ENCODE peak calls at places on chromosome 14, in six cellular contexts. One of them, this sample, is unnamed.

GRCh38 chr14:63938198-63939005 is 85.6 kb downstream of the SYNE2 start:
- DNase-seq in skeletal muscle cell: no peak
- DNase-seq in stimulated activated CD8-positive, alpha-beta memory T cell treated with anti-CD3 and anti-CD28 coated beads, Interleukin-2, amount 100 ng/mL, for 48 hours: no peak
- DNase-seq in lung microvascular endothelial cell: no peak
- DNase-seq in NCI-H446 treated with DMSO at 0.1 percent for 48 hours: no peak
- DNase-seq in substantia nigra: no peak
- DNase-seq in this sample: no peak

GRCh38 chr14:105525861-105526780 is at the start of gene TMEM121:
- DNase-seq in substantia nigra: no peak
- DNase-seq in stimulated activated CD8-positive, alpha-beta memory T cell treated with anti-CD3 and anti-CD28 coated beads, Interleukin-2, amount 100 ng/mL, for 48 hours: no peak
- DNase-seq in lung microvascular endothelial cell: no peak
- DNase-seq in skeletal muscle cell: no peak
- DNase-seq in NCI-H446 treated with DMSO at 0.1 percent for 48 hours: no peak
- DNase-seq in this sample: no peak

GRCh38 chr14:64720190-64720589 is 16.0 kb downstream of the PLEKHG3 start:
- DNase-seq in substantia nigra: no peak
- DNase-seq in stimulated activated CD8-positive, alpha-beta memory T cell treated with anti-CD3 and anti-CD28 coated beads, Interleukin-2, amount 100 ng/mL, for 48 hours: no peak
- DNase-seq in NCI-H446 treated with DMSO at 0.1 percent for 48 hours: no peak
- DNase-seq in skeletal muscle cell: peak; percentile 50
- DNase-seq in lung microvascular endothelial cell: peak; percentile 87
- DNase-seq in this sample: peak; percentile 9

GRCh38 chr14:100049220-100049619 is 16.0 kb upstream of the EVL start:
- DNase-seq in stimulated activated CD8-positive, alpha-beta memory T cell treated with anti-CD3 and anti-CD28 coated beads, Interleukin-2, amount 100 ng/mL, for 48 hours: no peak
- DNase-seq in skeletal muscle cell: peak; percentile 74
- DNase-seq in NCI-H446 treated with DMSO at 0.1 percent for 48 hours: no peak
- DNase-seq in lung microvascular endothelial cell: no peak
- DNase-seq in substantia nigra: no peak
- DNase-seq in this sample: no peak

GRCh38 chr14:29016050-29016900 is 249.7 kb downstream of the FOXG1 start:
- DNase-seq in NCI-H446 treated with DMSO at 0.1 percent for 48 hours: peak; percentile 66
- DNase-seq in skeletal muscle cell: no peak
- DNase-seq in lung microvascular endothelial cell: peak; percentile 62
- DNase-seq in stimulated activated CD8-positive, alpha-beta memory T cell treated with anti-CD3 and anti-CD28 coated beads, Interleukin-2, amount 100 ng/mL, for 48 hours: peak; percentile 6
- DNase-seq in substantia nigra: no peak
- DNase-seq in this sample: peak; percentile 41

GRCh38 chr14:35883677-35884293 is 57.6 kb downstream of the BRMS1L start:
- DNase-seq in substantia nigra: no peak
- DNase-seq in stimulated activated CD8-positive, alpha-beta memory T cell treated with anti-CD3 and anti-CD28 coated beads, Interleukin-2, amount 100 ng/mL, for 48 hours: peak; percentile 1
- DNase-seq in skeletal muscle cell: no peak
- DNase-seq in NCI-H446 treated with DMSO at 0.1 percent for 48 hours: peak; percentile 11
- DNase-seq in lung microvascular endothelial cell: peak; percentile 32
- DNase-seq in this sample: no peak

GRCh38 chr14:80127466-80127865 is 83.8 kb downstream of the DIO2 start:
- DNase-seq in skeletal muscle cell: no peak
- DNase-seq in NCI-H446 treated with DMSO at 0.1 percent for 48 hours: no peak
- DNase-seq in stimulated activated CD8-positive, alpha-beta memory T cell treated with anti-CD3 and anti-CD28 coated beads, Interleukin-2, amount 100 ng/mL, for 48 hours: no peak
- DNase-seq in substantia nigra: no peak
- DNase-seq in lung microvascular endothelial cell: no peak
- DNase-seq in this sample: no peak

GRCh38 chr14:29442720-29443119 is 484.9 kb downstream of the PRKD1 start:
- DNase-seq in lung microvascular endothelial cell: peak; percentile 92
- DNase-seq in NCI-H446 treated with DMSO at 0.1 percent for 48 hours: peak; percentile 88
- DNase-seq in stimulated activated CD8-positive, alpha-beta memory T cell treated with anti-CD3 and anti-CD28 coated beads, Interleukin-2, amount 100 ng/mL, for 48 hours: no peak
- DNase-seq in skeletal muscle cell: peak; percentile 28
- DNase-seq in substantia nigra: no peak
- DNase-seq in this sample: no peak

GRCh38 chr14:36942522-36943245 is 229.7 kb downstream of the SLC25A21 start:
- DNase-seq in lung microvascular endothelial cell: peak; percentile 28
- DNase-seq in skeletal muscle cell: no peak
- DNase-seq in substantia nigra: no peak
- DNase-seq in NCI-H446 treated with DMSO at 0.1 percent for 48 hours: no peak
- DNase-seq in stimulated activated CD8-positive, alpha-beta memory T cell treated with anti-CD3 and anti-CD28 coated beads, Interleukin-2, amount 100 ng/mL, for 48 hours: no peak
- DNase-seq in this sample: no peak

GRCh38 chr14:37230551-37231194 is 32.9 kb downstream of the MIPOL1 start:
- DNase-seq in skeletal muscle cell: peak; percentile 18
- DNase-seq in NCI-H446 treated with DMSO at 0.1 percent for 48 hours: peak; percentile 67
- DNase-seq in lung microvascular endothelial cell: peak; percentile 77
- DNase-seq in stimulated activated CD8-positive, alpha-beta memory T cell treated with anti-CD3 and anti-CD28 coated beads, Interleukin-2, amount 100 ng/mL, for 48 hours: no peak
- DNase-seq in substantia nigra: no peak
- DNase-seq in this sample: peak; percentile 54

GRCh38 chr14:48584031-48584430 is 908.6 kb upstream of the MDGA2 start:
- DNase-seq in stimulated activated CD8-positive, alpha-beta memory T cell treated with anti-CD3 and anti-CD28 coated beads, Interleukin-2, amount 100 ng/mL, for 48 hours: no peak
- DNase-seq in substantia nigra: no peak
- DNase-seq in skeletal muscle cell: peak; percentile 51
- DNase-seq in lung microvascular endothelial cell: no peak
- DNase-seq in NCI-H446 treated with DMSO at 0.1 percent for 48 hours: no peak
- DNase-seq in this sample: no peak

GRCh38 chr14:67627519-67627918 is 7.8 kb downstream of the ARG2 start:
- DNase-seq in stimulated activated CD8-positive, alpha-beta memory T cell treated with anti-CD3 and anti-CD28 coated beads, Interleukin-2, amount 100 ng/mL, for 48 hours: no peak
- DNase-seq in substantia nigra: no peak
- DNase-seq in NCI-H446 treated with DMSO at 0.1 percent for 48 hours: no peak
- DNase-seq in lung microvascular endothelial cell: no peak
- DNase-seq in skeletal muscle cell: no peak
- DNase-seq in this sample: no peak

GRCh38 chr14:100669468-100669867 is 57.2 kb upstream of the DLK1 start:
- DNase-seq in NCI-H446 treated with DMSO at 0.1 percent for 48 hours: no peak
- DNase-seq in lung microvascular endothelial cell: no peak
- DNase-seq in skeletal muscle cell: no peak
- DNase-seq in substantia nigra: no peak
- DNase-seq in stimulated activated CD8-positive, alpha-beta memory T cell treated with anti-CD3 and anti-CD28 coated beads, Interleukin-2, amount 100 ng/mL, for 48 hours: no peak
- DNase-seq in this sample: no peak

GRCh38 chr14:91575469-91576208 is 65.5 kb upstream of the PPP4R3A start:
- DNase-seq in lung microvascular endothelial cell: no peak
- DNase-seq in NCI-H446 treated with DMSO at 0.1 percent for 48 hours: no peak
- DNase-seq in skeletal muscle cell: no peak
- DNase-seq in substantia nigra: no peak
- DNase-seq in stimulated activated CD8-positive, alpha-beta memory T cell treated with anti-CD3 and anti-CD28 coated beads, Interleukin-2, amount 100 ng/mL, for 48 hours: no peak
- DNase-seq in this sample: no peak

GRCh38 chr14:102362084-102362483 is 606 bp downstream of the CINP start:
- DNase-seq in lung microvascular endothelial cell: peak; percentile 41
- DNase-seq in substantia nigra: no peak
- DNase-seq in skeletal muscle cell: no peak
- DNase-seq in stimulated activated CD8-positive, alpha-beta memory T cell treated with anti-CD3 and anti-CD28 coated beads, Interleukin-2, amount 100 ng/mL, for 48 hours: peak; percentile 40
- DNase-seq in NCI-H446 treated with DMSO at 0.1 percent for 48 hours: no peak
- DNase-seq in this sample: no peak

GRCh38 chr14:25753130-25753529 is 703.2 kb upstream of the STXBP6 start:
- DNase-seq in NCI-H446 treated with DMSO at 0.1 percent for 48 hours: no peak
- DNase-seq in stimulated activated CD8-positive, alpha-beta memory T cell treated with anti-CD3 and anti-CD28 coated beads, Interleukin-2, amount 100 ng/mL, for 48 hours: no peak
- DNase-seq in substantia nigra: no peak
- DNase-seq in lung microvascular endothelial cell: no peak
- DNase-seq in skeletal muscle cell: no peak
- DNase-seq in this sample: no peak

GRCh38 chr14:64604854-64605253 is 55.1 kb downstream of the PPP1R36 start:
- DNase-seq in NCI-H446 treated with DMSO at 0.1 percent for 48 hours: no peak
- DNase-seq in skeletal muscle cell: no peak
- DNase-seq in lung microvascular endothelial cell: no peak
- DNase-seq in substantia nigra: no peak
- DNase-seq in stimulated activated CD8-positive, alpha-beta memory T cell treated with anti-CD3 and anti-CD28 coated beads, Interleukin-2, amount 100 ng/mL, for 48 hours: no peak
- DNase-seq in this sample: no peak

GRCh38 chr14:106308839-106309389 is 782.5 kb downstream of the TMEM121 start:
- DNase-seq in stimulated activated CD8-positive, alpha-beta memory T cell treated with anti-CD3 and anti-CD28 coated beads, Interleukin-2, amount 100 ng/mL, for 48 hours: peak; percentile 97
- DNase-seq in NCI-H446 treated with DMSO at 0.1 percent for 48 hours: no peak
- DNase-seq in substantia nigra: no peak
- DNase-seq in skeletal muscle cell: no peak
- DNase-seq in lung microvascular endothelial cell: peak; percentile 12
- DNase-seq in this sample: no peak

GRCh38 chr14:72636871-72637270 is 257.0 kb downstream of the DPF3 start:
- DNase-seq in skeletal muscle cell: no peak
- DNase-seq in substantia nigra: no peak
- DNase-seq in lung microvascular endothelial cell: no peak
- DNase-seq in NCI-H446 treated with DMSO at 0.1 percent for 48 hours: no peak
- DNase-seq in stimulated activated CD8-positive, alpha-beta memory T cell treated with anti-CD3 and anti-CD28 coated beads, Interleukin-2, amount 100 ng/mL, for 48 hours: no peak
- DNase-seq in this sample: no peak